ENCODE peak calls at places on chromosomes 2 and 18, in eight cellular contexts. J is A549, K is astrocyte, Z is psoas muscle, R is mammary epithelial cell, S is IMR-90, O is tibial artery, N is adrenal gland. U is an unnamed sample.

GRCh38 chr18:2536493-2536892 is 34.8 kb downstream of the METTL4 start:
- DNase-seq in R (no peak), O (no peak), S (peak), J (peak), K (peak), Z (no peak), N (no peak), U (no peak)

GRCh38 chr2:122804494-122804893 is 1049.0 kb downstream of the TSN start:
- DNase-seq in O (no peak), K (no peak), S (no peak), N (no peak), J (no peak), R (peak), Z (no peak), U (no peak)

GRCh38 chr2:56127013-56127772 is 56.6 kb upstream of the CCDC85A start:
- DNase-seq in N (peak), K (no peak), Z (no peak), S (no peak), R (no peak), O (no peak), J (no peak), U (no peak)

GRCh38 chr2:53200072-53200471 is 567.5 kb upstream of the CHAC2 start:
- DNase-seq in N (no peak), Z (no peak), K (no peak), O (no peak), S (no peak), J (no peak), R (no peak), U (no peak)

GRCh38 chr2:189658281-189658680 is 3.0 kb upstream of the ASNSD1 start:
- DNase-seq in Z (no peak), K (no peak), O (no peak), R (no peak), S (no peak), N (no peak), J (no peak), U (no peak)

GRCh38 chr2:32168513-32168912 is 2.8 kb downstream of the SLC30A6 start:
- DNase-seq in J (no peak), R (no peak), O (no peak), N (no peak), S (no peak), Z (no peak), K (no peak), U (no peak)

GRCh38 chr2:46117994-46118393 is 179.2 kb upstream of the EPAS1 start:
- DNase-seq in S (no peak), N (no peak), K (no peak), J (no peak), O (no peak), R (no peak), Z (no peak), U (no peak)

GRCh38 chr2:234966340-234966739 is 14.5 kb downstream of the SH3BP4 start:
- DNase-seq in K (no peak), Z (no peak), N (no peak), S (no peak), J (no peak), O (no peak), R (no peak), U (no peak)

GRCh38 chr18:24818451-24818850 is 358.0 kb downstream of the HRH4 start:
- DNase-seq in K (no peak), S (no peak), O (no peak), Z (no peak), N (no peak), R (no peak), J (no peak), U (no peak)

GRCh38 chr2:195659114-195659513 is 2.1 kb downstream of the SLC39A10 start:
- DNase-seq in Z (no peak), S (peak), K (peak), O (no peak), R (no peak), J (peak), N (no peak), U (no peak)

GRCh38 chr2:85893428-85894258 is 4.9 kb upstream of the ST3GAL5 start:
- DNase-seq in Z (no peak), J (peak), S (peak), R (peak), K (peak), O (no peak), N (no peak), U (no peak)

GRCh38 chr2:235064980-235065379 is 113.2 kb downstream of the SH3BP4 start:
- DNase-seq in K (no peak), R (no peak), N (no peak), O (no peak), Z (no peak), S (no peak), J (no peak), U (no peak)

GRCh38 chr2:213818436-213818835 is 534.2 kb downstream of the SPAG16 start:
- DNase-seq in O (no peak), N (no peak), J (no peak), K (peak), R (no peak), Z (no peak), S (peak), U (no peak)

GRCh38 chr2:239401450-239402227 is 819 bp upstream of the HDAC4 start:
- DNase-seq in N (peak), K (peak), Z (peak), O (peak), J (peak), R (peak), S (peak), U (peak)

GRCh38 chr2:218959761-218960195 is 312 bp downstream of the CDK5R2 start:
- DNase-seq in J (no peak), N (no peak), O (no peak), S (no peak), R (no peak), Z (no peak), K (no peak), U (no peak)
- H3K4me3 ChIP-seq in J (peak), N (no peak), O (peak), S (peak), R (peak), Z (peak), K (peak), U (no peak)

DNA sequence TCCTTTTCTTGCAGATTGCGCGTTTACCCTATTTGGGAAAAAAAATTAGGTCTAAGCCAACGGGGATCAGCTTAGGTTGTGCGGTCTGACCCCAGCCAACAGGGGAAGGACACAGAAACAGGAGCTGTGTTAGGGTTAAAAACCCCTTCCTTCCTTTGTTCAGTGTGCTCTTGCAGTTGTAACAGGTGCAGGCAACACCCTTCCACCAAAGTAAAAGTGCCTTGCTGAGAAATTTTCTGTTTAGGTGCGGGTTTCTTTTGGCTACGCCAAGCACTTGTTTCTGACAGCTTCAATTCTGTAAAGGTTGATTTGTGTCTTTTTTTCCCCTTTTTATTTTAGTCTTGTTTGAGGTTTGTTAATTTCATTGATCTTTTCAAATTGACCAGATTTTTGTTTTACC is 92.5 kb downstream of the PTPN4 start:
- DNase-seq in S (no peak), J (no peak), K (no peak), O (no peak), N (no peak), R (no peak), Z (no peak), U (no peak)
- TF ChIP-seq CTCF in S (no peak), J (no peak), K (no peak), O (no peak), N (no peak), R (no peak), Z (no peak), U (no peak)

DNA sequence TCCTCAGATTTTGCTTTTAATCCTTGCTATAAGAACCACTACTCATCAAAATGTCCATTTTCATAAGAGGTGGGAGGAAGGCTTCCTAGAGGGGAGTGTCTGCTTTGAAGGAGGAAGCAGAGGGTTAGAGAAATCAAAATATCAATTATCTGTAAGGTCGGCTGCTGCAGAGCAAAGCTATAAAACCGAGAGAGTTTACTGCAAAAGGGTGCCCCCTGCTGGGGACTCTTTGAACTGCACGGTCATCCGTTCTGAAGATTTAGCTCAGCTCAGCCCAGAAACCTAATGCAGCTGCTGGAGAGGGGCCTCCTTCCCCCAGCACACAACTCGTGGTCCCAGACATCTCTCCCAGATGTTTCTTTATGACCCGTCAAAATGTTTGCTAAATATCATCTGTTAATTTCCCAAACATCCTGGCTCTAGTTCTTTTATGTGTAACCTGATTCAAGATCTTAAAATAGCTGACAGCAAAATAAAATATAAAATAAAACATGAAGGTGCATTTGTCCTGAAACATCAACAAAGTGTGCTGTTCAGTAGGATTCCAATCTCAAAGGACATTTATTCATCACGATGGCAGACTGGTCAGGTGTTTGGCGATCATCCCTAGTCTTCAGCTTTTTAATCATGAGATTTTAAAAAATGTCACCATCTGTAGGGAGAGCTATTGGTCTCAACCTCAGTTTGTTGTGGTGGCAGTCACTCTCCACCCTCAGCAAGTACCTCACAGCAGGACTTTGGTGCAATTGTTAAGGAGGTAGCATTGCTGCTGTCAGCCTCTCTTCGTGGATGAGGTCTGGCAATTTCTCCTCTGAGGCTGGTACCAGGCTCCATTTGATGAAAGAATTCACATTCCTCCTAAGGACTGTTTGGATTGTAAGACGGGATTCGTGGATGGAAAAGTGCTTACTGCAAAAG is 185.9 kb downstream of the MTX2 start:
- DNase-seq in J (peak), N (peak), S (peak), K (peak), Z (peak), O (peak), R (peak), U (peak)
- H3K27ac ChIP-seq in J (no peak), N (no peak), S (no peak), K (no peak), Z (peak), O (no peak), R (no peak), U (peak)

DNA sequence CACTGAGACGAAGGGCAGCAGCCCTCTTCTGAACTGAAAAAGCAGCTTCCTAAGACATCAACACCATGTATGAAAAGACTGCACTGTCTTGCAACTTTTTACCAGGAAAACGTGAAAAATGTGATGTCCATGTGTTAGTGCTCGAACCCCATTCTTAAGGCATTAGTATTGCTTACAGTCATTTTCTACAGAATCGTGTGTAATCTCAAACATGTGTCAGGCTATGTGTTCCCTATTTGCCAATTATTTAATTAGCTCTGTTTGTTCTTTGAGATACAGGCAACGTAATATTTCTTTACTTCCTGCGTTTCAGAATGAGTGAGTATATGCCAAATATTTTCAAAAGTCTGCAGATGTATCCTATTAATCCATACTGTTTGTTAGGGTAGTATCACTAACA is 307.7 kb upstream of the CCDC68 start:
- DNase-seq in S (no peak), O (no peak), R (no peak), K (no peak), J (no peak), Z (no peak), N (no peak), U (no peak)
- H3K4me3 ChIP-seq in S (no peak), O (no peak), R (no peak), K (no peak), J (no peak), Z (no peak), N (no peak), U (no peak)

GRCh38 chr2:50749226-50749625 is 282.7 kb downstream of the NRXN1 start:
- DNase-seq in R (no peak), S (no peak), Z (no peak), O (no peak), N (no peak), J (no peak), K (peak), U (no peak)

GRCh38 chr2:50743471-50743870 is 288.5 kb downstream of the NRXN1 start:
- DNase-seq in K (no peak), N (no peak), R (no peak), S (no peak), O (no peak), Z (no peak), J (no peak), U (no peak)

GRCh38 chr2:50751255-50752069 is 280.5 kb downstream of the NRXN1 start:
- DNase-seq in J (no peak), S (peak), Z (no peak), O (no peak), N (no peak), K (peak), R (no peak), U (no peak)

GRCh38 chr2:50748652-50749174 is 283.2 kb downstream of the NRXN1 start:
- DNase-seq in N (no peak), Z (no peak), J (no peak), S (peak), R (no peak), K (peak), O (no peak), U (no peak)

DNA sequence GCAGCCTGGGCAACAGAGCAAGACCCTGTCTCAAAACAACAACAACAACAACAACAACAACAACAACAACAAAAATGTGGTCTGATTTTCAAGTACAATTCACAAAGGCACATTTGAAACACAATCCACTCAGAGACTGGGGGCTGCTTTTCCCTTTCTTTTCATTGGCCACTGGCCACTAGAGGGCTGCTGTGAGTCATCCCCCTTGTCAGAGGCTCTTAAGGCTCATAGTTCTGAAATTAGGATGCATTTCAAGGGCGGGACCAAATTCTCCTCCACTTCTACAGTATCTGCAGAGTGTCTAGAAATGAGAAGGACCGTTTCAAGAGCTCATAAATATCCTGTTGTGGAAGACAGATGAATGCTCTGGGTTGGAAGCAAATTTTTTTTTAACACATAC is 285.4 kb downstream of the NRXN1 start:
- DNase-seq in R (peak), O (no peak), S (peak), K (peak), N (no peak), Z (no peak), J (peak), U (no peak)
- TF ChIP-seq CTCF in R (peak), O (no peak), S (peak), K (peak), N (no peak), Z (peak), J (peak), U (no peak)

DNA sequence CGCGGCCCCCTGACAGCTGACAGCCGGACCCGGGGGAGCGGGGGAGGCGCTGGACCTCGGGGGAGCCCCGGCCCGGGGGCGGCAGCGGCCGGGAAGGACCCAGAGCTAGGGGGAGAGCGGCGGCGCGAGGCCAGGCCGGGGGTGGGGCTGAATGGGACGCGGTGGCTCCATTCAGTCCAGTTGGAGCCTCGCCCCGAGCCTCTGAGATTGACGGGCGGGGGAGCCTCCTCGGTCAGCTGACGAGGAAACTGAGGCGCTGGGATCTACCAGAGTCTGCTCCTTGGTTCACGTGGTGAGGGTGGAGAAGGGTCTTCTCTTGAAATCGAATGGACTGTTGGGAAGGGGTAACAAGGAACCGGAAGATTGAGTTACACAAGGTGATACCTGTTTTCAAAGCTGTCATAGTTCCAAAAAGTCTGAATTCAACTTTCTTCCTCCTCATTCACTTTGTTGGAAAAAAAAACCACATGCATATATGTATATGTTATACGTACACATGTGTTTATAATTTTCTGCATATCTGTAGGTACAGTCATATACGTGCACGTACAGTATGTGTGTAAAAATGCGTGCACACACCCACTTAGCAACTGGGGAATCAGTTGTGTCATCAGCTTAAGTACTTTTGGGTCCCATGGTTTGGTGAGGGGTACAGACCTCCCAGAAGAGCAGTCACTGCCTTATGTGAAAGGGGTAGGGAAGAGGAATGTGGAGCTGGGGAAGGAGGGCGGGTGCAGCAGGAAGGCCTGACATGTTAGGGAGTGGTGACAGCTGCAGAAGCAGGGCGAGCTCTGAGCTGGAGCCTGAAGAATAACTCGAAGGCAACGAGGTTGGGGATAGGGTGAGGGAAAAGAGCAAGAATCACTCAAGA is 628 bp downstream of the PPP1R7 start:
- DNase-seq in S (peak), R (no peak), J (no peak), Z (peak), K (no peak), N (no peak), O (no peak), U (peak)
- H3K27ac ChIP-seq in S (peak), R (peak), J (peak), Z (peak), K (peak), N (peak), O (peak), U (peak)